ENCODE peak calls at places on chromosomes 1 and 21, in nine cellular contexts. One of them, this sample, is unnamed.

GRCh38 chr1:183073320-183073719 is 50.1 kb downstream of the LAMC1 start:
- DNase-seq in foreskin fibroblast: no peak
- DNase-seq in H9: no peak
- DNase-seq in astrocyte of the spinal cord: no peak
- DNase-seq in upper lobe of right lung: no peak
- DNase-seq in keratinocyte: no peak
- DNase-seq in bronchial epithelial cell: no peak
- DNase-seq in cardiac fibroblast: no peak
- DNase-seq in progenitor cell of endocrine pancreas: no peak
- DNase-seq in this sample: no peak

GRCh38 chr1:19315378-19316206 is 3.5 kb downstream of the SLC66A1 start:
- DNase-seq in H9: no peak
- DNase-seq in upper lobe of right lung: no peak
- DNase-seq in cardiac fibroblast: peak; percentile 42
- DNase-seq in foreskin fibroblast: peak; percentile 47
- DNase-seq in astrocyte of the spinal cord: no peak
- DNase-seq in keratinocyte: no peak
- DNase-seq in bronchial epithelial cell: peak; percentile 40
- DNase-seq in progenitor cell of endocrine pancreas: no peak
- DNase-seq in this sample: no peak

GRCh38 chr1:33347650-33347992 is 26.7 kb upstream of the A3GALT2 start:
- DNase-seq in foreskin fibroblast: peak; percentile 65
- DNase-seq in keratinocyte: no peak
- DNase-seq in H9: no peak
- DNase-seq in cardiac fibroblast: peak; percentile 78
- DNase-seq in progenitor cell of endocrine pancreas: no peak
- DNase-seq in astrocyte of the spinal cord: no peak
- DNase-seq in upper lobe of right lung: no peak
- DNase-seq in bronchial epithelial cell: peak; percentile 35
- DNase-seq in this sample: no peak

GRCh38 chr1:88892146-88892877 is 945 bp upstream of the GTF2B start:
- DNase-seq in cardiac fibroblast: peak; percentile 68
- DNase-seq in foreskin fibroblast: no peak
- DNase-seq in H9: peak; percentile 43
- DNase-seq in keratinocyte: no peak
- DNase-seq in progenitor cell of endocrine pancreas: no peak
- DNase-seq in astrocyte of the spinal cord: peak; percentile 60
- DNase-seq in bronchial epithelial cell: no peak
- DNase-seq in upper lobe of right lung: no peak
- DNase-seq in this sample: peak; percentile 26

GRCh38 chr21:34187935-34188334 is 114.6 kb downstream of the MRPS6 start:
- DNase-seq in progenitor cell of endocrine pancreas: no peak
- DNase-seq in upper lobe of right lung: no peak
- DNase-seq in keratinocyte: no peak
- DNase-seq in astrocyte of the spinal cord: peak; percentile 57
- DNase-seq in foreskin fibroblast: peak; percentile 23
- DNase-seq in bronchial epithelial cell: no peak
- DNase-seq in H9: no peak
- DNase-seq in cardiac fibroblast: peak; percentile 50
- DNase-seq in this sample: no peak

GRCh38 chr1:113683384-113684152 is 75.7 kb downstream of the PHTF1 start:
- DNase-seq in upper lobe of right lung: no peak
- DNase-seq in keratinocyte: no peak
- DNase-seq in foreskin fibroblast: no peak
- DNase-seq in H9: no peak
- DNase-seq in astrocyte of the spinal cord: no peak
- DNase-seq in bronchial epithelial cell: no peak
- DNase-seq in progenitor cell of endocrine pancreas: no peak
- DNase-seq in cardiac fibroblast: peak; percentile 66
- DNase-seq in this sample: no peak

GRCh38 chr21:15122241-15122640 is 57.4 kb upstream of the NRIP1 start:
- DNase-seq in progenitor cell of endocrine pancreas: no peak
- DNase-seq in foreskin fibroblast: no peak
- DNase-seq in H9: no peak
- DNase-seq in upper lobe of right lung: no peak
- DNase-seq in keratinocyte: no peak
- DNase-seq in cardiac fibroblast: no peak
- DNase-seq in bronchial epithelial cell: peak; percentile 3
- DNase-seq in astrocyte of the spinal cord: peak; percentile 4
- DNase-seq in this sample: no peak

GRCh38 chr1:22613951-22614350 is 22.5 kb upstream of the C1QA start:
- DNase-seq in keratinocyte: no peak
- DNase-seq in astrocyte of the spinal cord: no peak
- DNase-seq in cardiac fibroblast: no peak
- DNase-seq in upper lobe of right lung: no peak
- DNase-seq in foreskin fibroblast: no peak
- DNase-seq in H9: no peak
- DNase-seq in progenitor cell of endocrine pancreas: no peak
- DNase-seq in bronchial epithelial cell: no peak
- DNase-seq in this sample: no peak

GRCh38 chr1:187051618-187052232 is 223.0 kb downstream of the PLA2G4A start:
- DNase-seq in bronchial epithelial cell: peak; percentile 63
- DNase-seq in keratinocyte: peak; percentile 11
- DNase-seq in progenitor cell of endocrine pancreas: no peak
- DNase-seq in upper lobe of right lung: no peak
- DNase-seq in astrocyte of the spinal cord: peak; percentile 50
- DNase-seq in foreskin fibroblast: peak; percentile 18
- DNase-seq in H9: no peak
- DNase-seq in cardiac fibroblast: peak; percentile 56
- DNase-seq in this sample: peak; percentile 22

GRCh38 chr1:203077367-203077766 is 8.4 kb downstream of the MYOG start:
- DNase-seq in upper lobe of right lung: no peak
- DNase-seq in bronchial epithelial cell: no peak
- DNase-seq in foreskin fibroblast: no peak
- DNase-seq in keratinocyte: no peak
- DNase-seq in astrocyte of the spinal cord: no peak
- DNase-seq in cardiac fibroblast: no peak
- DNase-seq in progenitor cell of endocrine pancreas: no peak
- DNase-seq in H9: no peak
- DNase-seq in this sample: no peak

GRCh38 chr1:169484683-169485426 is 889 bp downstream of the SLC19A2 start:
- DNase-seq in bronchial epithelial cell: peak; percentile 54
- DNase-seq in H9: no peak
- DNase-seq in upper lobe of right lung: peak; percentile 80
- DNase-seq in keratinocyte: no peak
- DNase-seq in foreskin fibroblast: peak; percentile 63
- DNase-seq in progenitor cell of endocrine pancreas: peak; percentile 13
- DNase-seq in astrocyte of the spinal cord: peak; percentile 68
- DNase-seq in cardiac fibroblast: peak; percentile 81
- DNase-seq in this sample: no peak

GRCh38 chr1:187819081-187819480 is 990.3 kb downstream of the PLA2G4A start:
- DNase-seq in foreskin fibroblast: no peak
- DNase-seq in cardiac fibroblast: no peak
- DNase-seq in H9: no peak
- DNase-seq in upper lobe of right lung: no peak
- DNase-seq in astrocyte of the spinal cord: peak; percentile 27
- DNase-seq in progenitor cell of endocrine pancreas: no peak
- DNase-seq in keratinocyte: no peak
- DNase-seq in bronchial epithelial cell: no peak
- DNase-seq in this sample: no peak

GRCh38 chr1:92623187-92623778 is 136.6 kb upstream of the GFI1 start:
- DNase-seq in H9: no peak
- DNase-seq in astrocyte of the spinal cord: peak; percentile 20
- DNase-seq in keratinocyte: no peak
- DNase-seq in foreskin fibroblast: no peak
- DNase-seq in progenitor cell of endocrine pancreas: no peak
- DNase-seq in bronchial epithelial cell: peak; percentile 22
- DNase-seq in cardiac fibroblast: peak; percentile 36
- DNase-seq in upper lobe of right lung: no peak
- DNase-seq in this sample: no peak

GRCh38 chr1:40622936-40623629 is 42.4 kb downstream of the RIMS3 start:
- DNase-seq in upper lobe of right lung: no peak
- DNase-seq in bronchial epithelial cell: no peak
- DNase-seq in H9: peak; percentile 14
- DNase-seq in foreskin fibroblast: no peak
- DNase-seq in keratinocyte: no peak
- DNase-seq in cardiac fibroblast: no peak
- DNase-seq in progenitor cell of endocrine pancreas: no peak
- DNase-seq in astrocyte of the spinal cord: no peak
- DNase-seq in this sample: no peak

GRCh38 chr1:40625476-40626382 is 39.8 kb downstream of the RIMS3 start:
- DNase-seq in bronchial epithelial cell: peak; percentile 49
- DNase-seq in cardiac fibroblast: peak; percentile 13
- DNase-seq in foreskin fibroblast: no peak
- DNase-seq in keratinocyte: no peak
- DNase-seq in progenitor cell of endocrine pancreas: no peak
- DNase-seq in H9: no peak
- DNase-seq in astrocyte of the spinal cord: peak; percentile 9
- DNase-seq in upper lobe of right lung: no peak
- DNase-seq in this sample: no peak

GRCh38 chr1:40626383-40626770 is 39.1 kb downstream of the RIMS3 start:
- DNase-seq in astrocyte of the spinal cord: no peak
- DNase-seq in progenitor cell of endocrine pancreas: no peak
- DNase-seq in cardiac fibroblast: no peak
- DNase-seq in keratinocyte: no peak
- DNase-seq in H9: no peak
- DNase-seq in bronchial epithelial cell: no peak
- DNase-seq in upper lobe of right lung: peak; percentile 48
- DNase-seq in foreskin fibroblast: no peak
- DNase-seq in this sample: no peak

GRCh38 chr1:40622051-40622450 is 43.4 kb downstream of the RIMS3 start:
- DNase-seq in progenitor cell of endocrine pancreas: no peak
- DNase-seq in cardiac fibroblast: no peak
- DNase-seq in keratinocyte: no peak
- DNase-seq in astrocyte of the spinal cord: no peak
- DNase-seq in bronchial epithelial cell: no peak
- DNase-seq in upper lobe of right lung: no peak
- DNase-seq in foreskin fibroblast: no peak
- DNase-seq in H9: peak; percentile 4
- DNase-seq in this sample: no peak

GRCh38 chr1:40625076-40625475 is 40.4 kb downstream of the RIMS3 start:
- DNase-seq in H9: peak; percentile 41
- DNase-seq in progenitor cell of endocrine pancreas: no peak
- DNase-seq in foreskin fibroblast: no peak
- DNase-seq in keratinocyte: no peak
- DNase-seq in astrocyte of the spinal cord: peak; percentile 4
- DNase-seq in cardiac fibroblast: peak; percentile 26
- DNase-seq in bronchial epithelial cell: peak; percentile 30
- DNase-seq in upper lobe of right lung: no peak
- DNase-seq in this sample: peak; percentile 15
- TF ChIP-seq CTCF in H9: peak; percentile 51
- TF ChIP-seq CTCF in progenitor cell of endocrine pancreas: no peak
- TF ChIP-seq CTCF in foreskin fibroblast: no peak
- TF ChIP-seq CTCF in keratinocyte: peak; percentile 57
- TF ChIP-seq CTCF in astrocyte of the spinal cord: peak; percentile 45
- TF ChIP-seq CTCF in cardiac fibroblast: peak; percentile 52
- TF ChIP-seq CTCF in bronchial epithelial cell: peak; percentile 62
- TF ChIP-seq CTCF in upper lobe of right lung: peak; percentile 31
- TF ChIP-seq CTCF in this sample: no peak

GRCh38 chr1:50967416-50968020 is 2.5 kb upstream of the CDKN2C start:
- DNase-seq in foreskin fibroblast: no peak
- DNase-seq in astrocyte of the spinal cord: no peak
- DNase-seq in cardiac fibroblast: peak; percentile 31
- DNase-seq in bronchial epithelial cell: no peak
- DNase-seq in H9: no peak
- DNase-seq in progenitor cell of endocrine pancreas: no peak
- DNase-seq in upper lobe of right lung: no peak
- DNase-seq in keratinocyte: no peak
- DNase-seq in this sample: no peak
- TF ChIP-seq CTCF in foreskin fibroblast: no peak
- TF ChIP-seq CTCF in astrocyte of the spinal cord: no peak
- TF ChIP-seq CTCF in cardiac fibroblast: no peak
- TF ChIP-seq CTCF in bronchial epithelial cell: no peak
- TF ChIP-seq CTCF in H9: no peak
- TF ChIP-seq CTCF in progenitor cell of endocrine pancreas: no peak
- TF ChIP-seq CTCF in upper lobe of right lung: no peak
- TF ChIP-seq CTCF in keratinocyte: no peak
- TF ChIP-seq CTCF in this sample: no peak

GRCh38 chr21:25281134-25281533 is 326.1 kb downstream of the MRPL39 start:
- DNase-seq in foreskin fibroblast: no peak
- DNase-seq in astrocyte of the spinal cord: no peak
- DNase-seq in bronchial epithelial cell: no peak
- DNase-seq in H9: no peak
- DNase-seq in upper lobe of right lung: no peak
- DNase-seq in keratinocyte: no peak
- DNase-seq in cardiac fibroblast: no peak
- DNase-seq in progenitor cell of endocrine pancreas: no peak
- DNase-seq in this sample: no peak

GRCh38 chr21:25280061-25280460 is 327.2 kb downstream of the MRPL39 start:
- DNase-seq in cardiac fibroblast: no peak
- DNase-seq in astrocyte of the spinal cord: no peak
- DNase-seq in keratinocyte: no peak
- DNase-seq in progenitor cell of endocrine pancreas: no peak
- DNase-seq in foreskin fibroblast: no peak
- DNase-seq in H9: no peak
- DNase-seq in bronchial epithelial cell: no peak
- DNase-seq in upper lobe of right lung: no peak
- DNase-seq in this sample: no peak

GRCh38 chr21:25283720-25284119 is 323.6 kb downstream of the MRPL39 start:
- DNase-seq in progenitor cell of endocrine pancreas: no peak
- DNase-seq in cardiac fibroblast: peak; percentile 71
- DNase-seq in bronchial epithelial cell: peak; percentile 1
- DNase-seq in upper lobe of right lung: no peak
- DNase-seq in H9: peak; percentile 35
- DNase-seq in foreskin fibroblast: peak; percentile 17
- DNase-seq in keratinocyte: no peak
- DNase-seq in astrocyte of the spinal cord: peak; percentile 37
- DNase-seq in this sample: peak; percentile 36
- TF ChIP-seq CTCF in progenitor cell of endocrine pancreas: peak; percentile 58
- TF ChIP-seq CTCF in cardiac fibroblast: peak; percentile 53
- TF ChIP-seq CTCF in bronchial epithelial cell: peak; percentile 11
- TF ChIP-seq CTCF in upper lobe of right lung: peak; percentile 38
- TF ChIP-seq CTCF in H9: peak; percentile 70
- TF ChIP-seq CTCF in foreskin fibroblast: peak; percentile 39
- TF ChIP-seq CTCF in keratinocyte: no peak
- TF ChIP-seq CTCF in astrocyte of the spinal cord: peak; percentile 51
- TF ChIP-seq CTCF in this sample: peak; percentile 27

GRCh38 chr1:100077525-100077924 is 55.2 kb downstream of the SASS6 start:
- DNase-seq in keratinocyte: no peak
- DNase-seq in bronchial epithelial cell: no peak
- DNase-seq in progenitor cell of endocrine pancreas: no peak
- DNase-seq in foreskin fibroblast: no peak
- DNase-seq in astrocyte of the spinal cord: peak; percentile 60
- DNase-seq in cardiac fibroblast: peak; percentile 59
- DNase-seq in upper lobe of right lung: no peak
- DNase-seq in H9: no peak
- DNase-seq in this sample: no peak

GRCh38 chr1:100074604-100075395 is 57.9 kb downstream of the SASS6 start:
- DNase-seq in bronchial epithelial cell: no peak
- DNase-seq in foreskin fibroblast: no peak
- DNase-seq in upper lobe of right lung: no peak
- DNase-seq in astrocyte of the spinal cord: no peak
- DNase-seq in progenitor cell of endocrine pancreas: no peak
- DNase-seq in H9: no peak
- DNase-seq in keratinocyte: no peak
- DNase-seq in cardiac fibroblast: peak; percentile 56
- DNase-seq in this sample: no peak

GRCh38 chr1:100075773-100076172 is 57.0 kb downstream of the SASS6 start:
- DNase-seq in progenitor cell of endocrine pancreas: no peak
- DNase-seq in astrocyte of the spinal cord: no peak
- DNase-seq in foreskin fibroblast: no peak
- DNase-seq in bronchial epithelial cell: no peak
- DNase-seq in upper lobe of right lung: no peak
- DNase-seq in H9: no peak
- DNase-seq in keratinocyte: no peak
- DNase-seq in cardiac fibroblast: peak; percentile 21
- DNase-seq in this sample: no peak

GRCh38 chr1:100076744-100077143 is 56.0 kb downstream of the SASS6 start:
- DNase-seq in cardiac fibroblast: no peak
- DNase-seq in astrocyte of the spinal cord: no peak
- DNase-seq in H9: no peak
- DNase-seq in keratinocyte: no peak
- DNase-seq in progenitor cell of endocrine pancreas: no peak
- DNase-seq in foreskin fibroblast: no peak
- DNase-seq in bronchial epithelial cell: no peak
- DNase-seq in upper lobe of right lung: no peak
- DNase-seq in this sample: no peak

GRCh38 chr1:100076319-100076718 is 56.4 kb downstream of the SASS6 start:
- DNase-seq in bronchial epithelial cell: no peak
- DNase-seq in astrocyte of the spinal cord: no peak
- DNase-seq in H9: no peak
- DNase-seq in keratinocyte: no peak
- DNase-seq in foreskin fibroblast: no peak
- DNase-seq in upper lobe of right lung: no peak
- DNase-seq in progenitor cell of endocrine pancreas: no peak
- DNase-seq in cardiac fibroblast: no peak
- DNase-seq in this sample: no peak
- TF ChIP-seq CTCF in bronchial epithelial cell: no peak
- TF ChIP-seq CTCF in astrocyte of the spinal cord: no peak
- TF ChIP-seq CTCF in H9: no peak
- TF ChIP-seq CTCF in keratinocyte: no peak
- TF ChIP-seq CTCF in foreskin fibroblast: no peak
- TF ChIP-seq CTCF in upper lobe of right lung: no peak
- TF ChIP-seq CTCF in progenitor cell of endocrine pancreas: no peak
- TF ChIP-seq CTCF in cardiac fibroblast: no peak
- TF ChIP-seq CTCF in this sample: no peak